ENCODE peak calls at places on chromosomes 3 and 15, in nine cellular contexts. V is stimulated activated CD4-positive, alpha-beta T cell treated with anti-CD3 and anti-CD28 coated beads, Interleukin-2, amount 100 ng/mL, for 48 hours; L is GDM1; C is heart right ventricle; P is AG09319; E is EH; I is H7; F is astrocyte of the spinal cord; B is NCI-H187. D is an unnamed sample.

GRCh38 chr3:57017481-57017880 is 43.0 kb upstream of the SPATA12 start:
- DNase-seq in L (no peak), V (no peak), I (no peak), E (peak), C (no peak), P (no peak), F (peak), B (no peak), D (no peak)

GRCh38 chr15:65180167-65180566 is 5.0 kb downstream of the CLPX start:
- DNase-seq in F (no peak), B (no peak), P (no peak), I (no peak), C (no peak), V (no peak), L (no peak), E (no peak), D (no peak)

GRCh38 chr3:8571256-8571655 is 69.6 kb downstream of the LMCD1 start:
- DNase-seq in C (no peak), I (no peak), V (no peak), P (no peak), L (peak), B (no peak), F (no peak), E (no peak), D (no peak)

GRCh38 chr15:51121118-51121517 is 26.4 kb upstream of the TNFAIP8L3 start:
- DNase-seq in L (peak), I (no peak), P (peak), F (peak), V (no peak), B (no peak), C (no peak), E (peak), D (no peak)

GRCh38 chr15:29242466-29243242 is 27.0 kb downstream of the NSMCE3 start:
- DNase-seq in B (no peak), F (no peak), C (no peak), P (no peak), L (no peak), E (peak), I (no peak), V (no peak), D (no peak)

GRCh38 chr3:139202226-139202958 is 141.4 kb upstream of the MRPS22 start:
- DNase-seq in I (peak), E (peak), P (no peak), C (peak), L (no peak), F (no peak), B (no peak), V (no peak), D (no peak)

GRCh38 chr3:189530822-189531221 is 100.4 kb upstream of the TP63 start:
- DNase-seq in P (no peak), E (peak), C (no peak), V (no peak), B (no peak), F (peak), L (peak), I (no peak), D (no peak)

GRCh38 chr3:130870423-130870822 is 23.5 kb upstream of the ATP2C1 start:
- DNase-seq in I (no peak), F (no peak), V (no peak), B (no peak), E (no peak), L (no peak), P (no peak), C (no peak), D (no peak)

GRCh38 chr15:92232876-92233275 is 160.8 kb upstream of the ST8SIA2 start:
- DNase-seq in L (no peak), I (no peak), F (no peak), V (no peak), B (no peak), P (no peak), E (no peak), C (no peak), D (no peak)

GRCh38 chr3:13500133-13500885 is 20.2 kb downstream of the HDAC11 start:
- DNase-seq in F (no peak), B (no peak), V (no peak), E (peak), P (no peak), C (no peak), I (peak), L (no peak), D (no peak)

GRCh38 chr3:16396202-16396601 is 117.3 kb downstream of the RFTN1 start:
- DNase-seq in L (no peak), P (no peak), V (no peak), B (no peak), E (no peak), C (no peak), F (no peak), I (no peak), D (no peak)

GRCh38 chr15:64237677-64238076 is 74.9 kb upstream of the PPIB start:
- DNase-seq in B (no peak), E (peak), V (no peak), P (no peak), C (no peak), L (no peak), I (no peak), F (no peak), D (no peak)

GRCh38 chr3:171172070-171172469 is 145.6 kb upstream of the SLC2A2 start:
- DNase-seq in E (no peak), C (no peak), I (peak), L (no peak), V (peak), P (no peak), F (no peak), B (no peak), D (no peak)

GRCh38 chr3:109035082-109035481 is 81.4 kb upstream of the GUCA1C start:
- DNase-seq in F (no peak), B (no peak), P (no peak), I (no peak), V (no peak), L (no peak), C (no peak), E (no peak), D (no peak)

GRCh38 chr15:42088801-42089640 is 5.3 kb downstream of the PLA2G4D start:
- DNase-seq in B (peak), E (no peak), L (no peak), I (no peak), P (no peak), V (no peak), F (no peak), C (no peak), D (no peak)

GRCh38 chr3:108180214-108180613 is 42.0 kb downstream of the IFT57 start:
- DNase-seq in B (no peak), P (no peak), V (no peak), F (peak), I (no peak), E (peak), C (no peak), L (no peak), D (no peak)

GRCh38 chr3:98734311-98734710 is 28.8 kb upstream of the ST3GAL6 start:
- DNase-seq in P (no peak), L (no peak), I (no peak), F (peak), C (no peak), B (no peak), V (no peak), E (no peak), D (no peak)

GRCh38 chr3:187101184-187102072 is 37.9 kb downstream of the RPL39L start:
- DNase-seq in L (no peak), V (peak), P (peak), E (peak), B (no peak), C (peak), I (no peak), F (peak), D (peak)

GRCh38 chr15:47384316-47384715 is 333.0 kb upstream of the SEMA6D start:
- DNase-seq in C (peak), P (peak), L (no peak), B (no peak), I (no peak), V (no peak), E (peak), F (peak), D (no peak)

GRCh38 chr3:193890036-193890897 is 245.7 kb upstream of the HES1 start:
- DNase-seq in E (no peak), I (peak), L (no peak), B (no peak), P (no peak), V (no peak), C (no peak), F (no peak), D (no peak)

GRCh38 chr3:193857996-193858395 is 265.0 kb downstream of the OPA1 start:
- DNase-seq in V (no peak), I (no peak), E (peak), C (no peak), P (peak), L (peak), B (no peak), F (peak), D (no peak)

GRCh38 chr3:45181496-45181895 is 35.3 kb upstream of the CDCP1 start:
- DNase-seq in P (no peak), B (no peak), C (no peak), E (no peak), V (no peak), F (no peak), I (no peak), L (no peak), D (no peak)

GRCh38 chr3:192642651-192643050 is 84.7 kb downstream of the FGF12 start:
- DNase-seq in L (no peak), E (no peak), F (no peak), I (no peak), C (no peak), P (no peak), B (no peak), V (no peak), D (no peak)

GRCh38 chr3:125000661-125001060 is 55.1 kb downstream of the HEG1 start:
- DNase-seq in B (no peak), V (no peak), E (no peak), F (no peak), P (no peak), L (no peak), C (no peak), I (no peak), D (no peak)

GRCh38 chr3:52784931-52785590 is 7.7 kb downstream of the ITIH1 start:
- DNase-seq in L (no peak), E (no peak), P (no peak), B (no peak), F (no peak), V (no peak), C (no peak), I (no peak), D (no peak)

GRCh38 chr3:160193644-160194192 is 31.5 kb upstream of the C3orf80 start:
- DNase-seq in V (no peak), C (no peak), P (no peak), I (no peak), L (no peak), B (no peak), F (no peak), E (no peak), D (no peak)

GRCh38 chr15:101459579-101460300 is 29.8 kb downstream of the PCSK6 start:
- DNase-seq in I (no peak), P (no peak), B (no peak), E (no peak), F (no peak), V (no peak), C (no peak), L (no peak), D (no peak)

GRCh38 chr15:40421246-40422157 is 15.9 kb downstream of the IVD start:
- DNase-seq in L (peak), F (peak), C (peak), B (no peak), P (no peak), V (peak), E (peak), I (peak), D (peak)

GRCh38 chr15:88127477-88127799 is 129.1 kb downstream of the NTRK3 start:
- DNase-seq in C (no peak), E (no peak), L (no peak), B (no peak), V (no peak), P (no peak), I (no peak), F (no peak), D (no peak)

GRCh38 chr15:56759450-56759845 is 26.1 kb upstream of the ZNF280D start:
- DNase-seq in I (no peak), P (peak), F (peak), L (no peak), E (peak), C (peak), V (no peak), B (no peak), D (no peak)

GRCh38 chr3:113111308-113111707 is 100.0 kb upstream of the BOC start:
- DNase-seq in E (no peak), L (no peak), I (no peak), V (no peak), F (no peak), P (no peak), C (no peak), B (no peak), D (no peak)

GRCh38 chr15:66936115-66936863 is 129.1 kb upstream of the SMAD3 start:
- DNase-seq in E (peak), B (no peak), P (peak), L (no peak), C (peak), I (no peak), F (peak), V (no peak), D (no peak)

GRCh38 chr3:143613226-143613625 is 235.0 kb downstream of the SLC9A9 start:
- DNase-seq in B (no peak), C (no peak), I (no peak), P (no peak), E (no peak), L (no peak), V (no peak), F (no peak), D (no peak)

GRCh38 chr3:32431481-32431880 is 39.8 kb downstream of the CMTM7 start:
- DNase-seq in E (no peak), B (no peak), P (no peak), C (no peak), V (no peak), L (no peak), F (no peak), I (no peak), D (peak)

GRCh38 chr15:77818484-77819270 is 186.0 kb upstream of the LINGO1 start:
- DNase-seq in L (no peak), F (no peak), B (no peak), P (no peak), E (no peak), V (no peak), I (peak), C (no peak), D (no peak)

GRCh38 chr3:13588221-13588701 is 39.3 kb downstream of the FBLN2 start:
- DNase-seq in F (no peak), L (no peak), P (no peak), C (no peak), V (no peak), E (no peak), I (no peak), B (no peak), D (no peak)

GRCh38 chr3:50138266-50139230 is 16.6 kb upstream of the SEMA3F start:
- DNase-seq in V (no peak), F (no peak), B (no peak), C (no peak), L (peak), E (peak), I (peak), P (no peak), D (no peak)

GRCh38 chr3:187651282-187651681 is 18.9 kb downstream of the SST start:
- DNase-seq in E (no peak), C (no peak), F (no peak), L (no peak), B (no peak), P (no peak), V (no peak), I (no peak), D (no peak)

GRCh38 chr3:139935071-139935865 is at the start of gene CLSTN2:
- DNase-seq in E (peak), F (peak), C (peak), B (peak), V (no peak), P (no peak), L (no peak), I (peak), D (no peak)